ENCODE peak calls at places on chromosomes 12 and 14, in nine cellular contexts. W is lower leg skin, Y is breast epithelium, T is Peyer's patch, U is A549, G is sigmoid colon, K is IMR-90, F is body of pancreas, E is adrenal gland. R is an unnamed sample.

GRCh38 chr12:113152835-113153814 is 3.6 kb downstream of the CFAP73 start:
- DNase-seq in W (peak), Y (peak), T (peak), U (peak), G (no peak), K (peak), F (peak), E (peak), R (no peak)

GRCh38 chr12:107448198-107448597 is 237.4 kb upstream of the PWP1 start:
- DNase-seq in W (no peak), Y (no peak), T (peak), U (peak), G (no peak), K (peak), F (no peak), E (peak), R (no peak)

GRCh38 chr12:55515696-55516095 is 23.5 kb downstream of the OR6C68 start:
- DNase-seq in W (no peak), Y (no peak), T (no peak), U (peak), G (no peak), K (no peak), F (no peak), E (no peak), R (no peak)

GRCh38 chr12:124861492-124861891 is 2.2 kb downstream of the SCARB1 start:
- DNase-seq in W (peak), Y (peak), T (no peak), U (peak), G (peak), K (no peak), F (no peak), E (peak), R (no peak)

GRCh38 chr14:36619131-36619530 is 36.7 kb upstream of the NKX2-8 start:
- DNase-seq in W (no peak), Y (no peak), T (no peak), U (no peak), G (no peak), K (no peak), F (no peak), E (no peak), R (no peak)

GRCh38 chr14:101590062-101590461 is 28.8 kb downstream of the DIO3 start:
- DNase-seq in W (no peak), Y (no peak), T (no peak), U (no peak), G (no peak), K (no peak), F (no peak), E (no peak), R (no peak)

GRCh38 chr14:99891900-99892299 is 98.7 kb downstream of the EML1 start:
- DNase-seq in W (no peak), Y (no peak), T (no peak), U (no peak), G (no peak), K (peak), F (no peak), E (no peak), R (no peak)

GRCh38 chr14:23206422-23207145 is 23.1 kb upstream of the SLC7A8 start:
- DNase-seq in W (no peak), Y (no peak), T (no peak), U (no peak), G (no peak), K (no peak), F (no peak), E (no peak), R (no peak)

DNA sequence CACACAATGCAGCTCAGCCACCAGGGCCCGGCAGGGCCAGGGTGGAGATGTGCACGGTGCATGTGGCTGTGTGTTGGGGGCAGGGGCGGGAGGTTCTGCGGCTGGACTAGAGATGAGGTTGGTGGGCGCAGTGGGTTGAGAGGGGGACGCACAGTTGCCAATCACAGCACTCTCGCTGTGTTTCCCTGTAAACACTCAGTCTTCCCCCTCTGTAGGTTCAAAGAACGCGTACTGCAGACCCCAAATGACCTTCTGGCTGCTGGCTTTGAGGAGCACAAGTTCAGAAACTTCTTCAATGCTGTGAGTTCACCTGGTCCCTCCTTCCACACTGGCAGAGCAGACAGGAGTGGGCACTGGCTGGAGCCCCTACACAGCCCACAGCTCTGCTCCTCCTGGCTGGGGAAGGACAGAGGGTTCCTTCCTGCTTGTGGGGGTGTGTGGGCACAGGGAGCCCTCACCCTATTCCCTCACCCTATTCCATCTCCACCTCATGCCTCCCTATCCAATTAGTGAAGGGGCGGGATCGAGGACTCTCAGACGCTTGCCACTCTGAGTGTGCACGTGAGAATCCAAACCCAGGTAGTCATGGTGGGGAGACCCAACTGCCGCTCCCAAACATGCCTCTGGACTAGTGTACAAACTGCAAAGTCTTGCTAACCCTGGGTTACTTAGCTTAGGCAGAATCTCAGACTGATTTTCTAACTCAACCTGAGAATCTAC is 17.8 kb downstream of the OTUB2 start:
- DNase-seq in W (no peak), Y (peak), T (no peak), U (no peak), G (peak), K (no peak), F (peak), E (no peak), R (no peak)
- TF ChIP-seq POLR2A in W (no peak), Y (no peak), T (no peak), U (no peak), G (no peak), K (no peak), F (no peak), E (no peak), R (no peak)

DNA sequence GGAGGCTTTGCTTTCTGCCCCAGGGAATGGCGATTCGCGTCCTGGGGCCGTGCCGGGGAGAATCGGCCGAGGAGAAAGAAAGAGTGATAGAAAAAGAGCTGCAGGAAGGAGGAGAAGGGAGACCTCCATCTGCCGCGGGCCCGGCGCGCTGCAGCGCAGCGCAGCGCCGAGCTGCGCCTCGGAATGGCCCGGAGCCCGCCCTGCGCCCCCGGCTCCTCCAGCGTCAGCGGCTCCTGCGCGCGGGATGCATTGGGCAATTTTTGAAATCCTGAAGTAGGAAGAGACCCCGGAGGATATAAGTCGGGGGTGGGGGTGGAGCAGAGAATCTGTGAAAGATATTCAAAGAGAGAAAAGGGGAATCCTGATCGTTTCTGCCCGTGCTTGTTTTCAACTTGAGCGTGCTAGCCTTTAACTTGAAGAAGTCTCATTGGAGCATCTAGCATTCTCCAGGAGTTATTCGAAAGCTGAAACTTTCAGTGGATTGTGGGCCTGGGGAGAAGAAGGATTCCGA is 371 bp downstream of the PDE3A start:
- DNase-seq in W (no peak), Y (no peak), T (peak), U (peak), G (peak), K (peak), F (peak), E (no peak), R (no peak)
- H3K4me3 ChIP-seq in W (peak), Y (peak), T (peak), U (peak), G (peak), K (peak), F (peak), E (no peak), R (peak)

GRCh38 chr12:119594399-119594730 is 791 bp downstream of the TMEM233 start:
- DNase-seq in W (no peak), Y (no peak), T (no peak), U (no peak), G (no peak), K (no peak), F (no peak), E (no peak), R (no peak)

GRCh38 chr12:119594772-119595445 is 1.3 kb downstream of the TMEM233 start:
- DNase-seq in W (no peak), Y (no peak), T (no peak), U (no peak), G (no peak), K (no peak), F (no peak), E (no peak), R (peak)

GRCh38 chr12:119589634-119590033 is 3.9 kb upstream of the TMEM233 start:
- DNase-seq in W (no peak), Y (no peak), T (no peak), U (no peak), G (no peak), K (no peak), F (no peak), E (no peak), R (no peak)

GRCh38 chr12:119593578-119594398 is at the start of gene TMEM233:
- DNase-seq in W (no peak), Y (no peak), T (no peak), U (no peak), G (no peak), K (no peak), F (no peak), E (no peak), R (peak)

GRCh38 chr12:119592232-119592631 is 1.3 kb upstream of the TMEM233 start:
- DNase-seq in W (no peak), Y (no peak), T (no peak), U (no peak), G (no peak), K (no peak), F (no peak), E (no peak), R (no peak)
- TF ChIP-seq POLR2A in W (no peak), Y (no peak), T (no peak), U (no peak), G (no peak), K (no peak), F (no peak), E (no peak), R (no peak)

GRCh38 chr12:94979941-94980340 is 23.6 kb downstream of the NDUFA12 start:
- DNase-seq in W (no peak), Y (no peak), T (no peak), U (no peak), G (no peak), K (no peak), F (no peak), E (no peak), R (no peak)
- H3K4me3 ChIP-seq in W (no peak), Y (no peak), T (no peak), U (no peak), G (no peak), K (no peak), F (no peak), E (no peak), R (no peak)

GRCh38 chr14:89424241-89424640 is 7.2 kb upstream of the FOXN3 start:
- DNase-seq in W (no peak), Y (no peak), T (no peak), U (no peak), G (no peak), K (no peak), F (no peak), E (no peak), R (no peak)

GRCh38 chr14:89422952-89423345 is 5.9 kb upstream of the FOXN3 start:
- DNase-seq in W (no peak), Y (no peak), T (no peak), U (no peak), G (peak), K (no peak), F (no peak), E (no peak), R (no peak)

GRCh38 chr14:89419973-89420482 is 3.0 kb upstream of the FOXN3 start:
- DNase-seq in W (no peak), Y (no peak), T (no peak), U (no peak), G (peak), K (no peak), F (no peak), E (no peak), R (no peak)

GRCh38 chr14:89420502-89420901 is 3.5 kb upstream of the FOXN3 start:
- DNase-seq in W (no peak), Y (no peak), T (no peak), U (no peak), G (no peak), K (no peak), F (no peak), E (no peak), R (no peak)

DNA sequence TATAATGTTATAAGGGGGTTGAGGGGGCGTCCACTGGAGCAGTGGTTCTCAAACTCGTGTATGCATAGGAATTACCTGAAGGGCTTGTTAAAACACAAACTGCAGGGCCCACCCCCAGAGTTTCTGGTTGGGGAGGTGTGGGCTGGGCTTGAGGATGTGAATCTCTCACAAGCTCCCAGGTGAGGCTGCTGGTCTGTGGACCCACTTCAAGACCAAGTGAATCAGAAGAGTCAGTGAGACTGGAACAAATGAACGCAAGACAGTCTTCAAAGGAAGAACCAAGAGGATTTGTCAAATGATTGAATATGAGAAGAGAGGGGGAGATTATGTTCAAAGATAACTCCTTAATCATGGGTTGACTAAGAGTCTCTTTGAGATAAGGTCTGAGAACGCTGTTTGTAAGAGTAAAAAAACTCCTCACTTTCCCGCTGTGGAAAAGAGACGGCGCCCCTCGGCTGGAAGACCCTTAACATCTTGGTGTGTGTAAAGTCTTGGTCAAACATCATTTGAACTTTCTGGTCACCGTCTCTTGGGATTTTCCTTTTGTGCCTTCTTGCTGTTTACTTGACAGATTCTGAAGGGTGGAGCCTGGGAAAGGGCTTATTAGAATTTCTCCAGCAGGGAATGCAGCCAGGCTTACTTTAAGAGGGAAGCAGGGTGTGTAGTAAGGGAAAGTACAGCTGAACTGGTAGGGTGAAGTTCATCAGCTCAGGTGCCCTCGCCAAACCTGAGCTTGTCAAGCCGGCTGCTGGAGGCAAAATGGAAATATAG is 5.3 kb upstream of the FOXN3 start:
- DNase-seq in W (peak), Y (no peak), T (peak), U (no peak), G (peak), K (peak), F (peak), E (no peak), R (no peak)
- TF ChIP-seq POLR2A in W (no peak), Y (no peak), T (no peak), U (no peak), G (no peak), K (no peak), F (no peak), E (no peak), R (no peak)

GRCh38 chr12:93135286-93136239 is 206.5 kb upstream of the EEA1 start:
- DNase-seq in W (no peak), Y (no peak), T (no peak), U (no peak), G (no peak), K (peak), F (no peak), E (no peak), R (no peak)

GRCh38 chr12:93136243-93137015 is 207.3 kb upstream of the EEA1 start:
- DNase-seq in W (no peak), Y (no peak), T (no peak), U (no peak), G (no peak), K (no peak), F (no peak), E (no peak), R (no peak)

GRCh38 chr12:93133361-93133760 is 204.3 kb upstream of the EEA1 start:
- DNase-seq in W (no peak), Y (no peak), T (no peak), U (no peak), G (no peak), K (no peak), F (no peak), E (no peak), R (no peak)

GRCh38 chr12:93134175-93134574 is 205.1 kb upstream of the EEA1 start:
- DNase-seq in W (no peak), Y (no peak), T (no peak), U (no peak), G (no peak), K (no peak), F (no peak), E (no peak), R (no peak)

GRCh38 chr12:93134893-93135285 is 205.8 kb upstream of the EEA1 start:
- DNase-seq in W (no peak), Y (no peak), T (no peak), U (no peak), G (no peak), K (no peak), F (no peak), E (no peak), R (no peak)
- H3K4me3 ChIP-seq in W (no peak), Y (no peak), T (no peak), U (no peak), G (no peak), K (no peak), F (no peak), E (no peak), R (no peak)